ENCODE peak calls at places on chromosomes 4 and X, in five cellular contexts. Q is RKO; V is EL; I is CD4-positive, alpha-beta T cell; L is LHCN-M2. T is an unnamed sample.

GRCh38 chrX:38347136-38347535 is 5.3 kb upstream of the OTC start:
- DNase-seq in I (no peak), L (peak), V (peak), Q (peak), T (peak)

GRCh38 chrX:100070334-100070849 is 339.7 kb downstream of the PCDH19 start:
- DNase-seq in Q (no peak), L (no peak), I (no peak), V (no peak), T (no peak)

GRCh38 chr4:145041378-145041777 is 56.6 kb downstream of the ANAPC10 start:
- DNase-seq in I (no peak), V (no peak), Q (no peak), L (no peak), T (no peak)

GRCh38 chr4:30720021-30720655 is at the start of gene PCDH7:
- DNase-seq in I (no peak), Q (no peak), L (peak), V (peak), T (peak)

GRCh38 chrX:116232833-116233232 is 62.3 kb downstream of the AGTR2 start:
- DNase-seq in L (no peak), Q (peak), V (peak), I (no peak), T (no peak)

GRCh38 chrX:40143001-40143400 is 45.2 kb upstream of the BCOR start:
- DNase-seq in L (no peak), V (no peak), Q (no peak), I (no peak), T (no peak)

GRCh38 chrX:120334137-120334536 is 22.9 kb upstream of the TMEM255A start:
- DNase-seq in V (no peak), L (no peak), I (no peak), Q (no peak), T (no peak)

GRCh38 chr4:38105475-38105874 is 145.3 kb downstream of the PTTG2 start:
- DNase-seq in I (no peak), L (no peak), Q (no peak), V (no peak), T (no peak)

GRCh38 chr4:105709081-105709450 is 482 bp downstream of the GSTCD start:
- DNase-seq in Q (peak), I (no peak), L (peak), V (peak), T (peak)

GRCh38 chr4:128823025-128823661 is 13.6 kb downstream of the JADE1 start:
- DNase-seq in Q (peak), I (no peak), L (peak), V (peak), T (peak)

GRCh38 chrX:77698242-77698641 is 87.8 kb downstream of the ATRX start:
- DNase-seq in Q (no peak), I (no peak), V (no peak), L (no peak), T (no peak)

GRCh38 chrX:155778844-155779553 is 102.1 kb upstream of the VAMP7 start:
- DNase-seq in L (no peak), V (no peak), Q (no peak), I (no peak), T (no peak)

GRCh38 chr4:106287353-106287969 is 28.5 kb downstream of the TBCK start:
- DNase-seq in L (peak), I (no peak), V (peak), Q (peak), T (peak)

GRCh38 chrX:105315301-105315700 is 94.8 kb upstream of the TEX13A start:
- DNase-seq in I (no peak), Q (peak), L (peak), V (no peak), T (no peak)

GRCh38 chrX:29911673-29912072 is 303.7 kb upstream of the MAGEB2 start:
- DNase-seq in V (no peak), I (no peak), Q (peak), L (no peak), T (no peak)

GRCh38 chrX:108033890-108034289 is 11.0 kb upstream of the VSIG1 start:
- DNase-seq in I (no peak), L (no peak), V (no peak), Q (no peak), T (no peak)

GRCh38 chrX:53926030-53926429 is 118.2 kb downstream of the PHF8 start:
- DNase-seq in Q (no peak), I (no peak), V (no peak), L (no peak), T (no peak)

GRCh38 chrX:118675336-118675965 is 52.0 kb upstream of the IL13RA1 start:
- DNase-seq in L (no peak), V (no peak), I (no peak), Q (no peak), T (no peak)

GRCh38 chr4:39970559-39971270 is 7.0 kb downstream of the PDS5A start:
- DNase-seq in L (peak), I (no peak), Q (no peak), V (peak), T (no peak)

GRCh38 chr4:55078987-55079386 is 46.4 kb downstream of the KDR start:
- DNase-seq in L (no peak), I (no peak), V (peak), Q (peak), T (no peak)

GRCh38 chrX:48520976-48521352 is 644 bp upstream of the EBP start:
- DNase-seq in L (no peak), V (peak), Q (no peak), I (no peak), T (no peak)

GRCh38 chrX:16185725-16186136 is 18.4 kb downstream of the MAGEB17 start:
- DNase-seq in L (peak), V (peak), Q (peak), I (no peak), T (peak)

T was measured in myocyte.